ENCODE peak calls at places on chromosomes 2 and 18, in five cellular contexts. L, H, N, W and D are unnamed samples.

GRCh38 chr18:77422974-77423373 is 173.3 kb downstream of the GALR1 start:
- DNase-seq in L (no peak), H (no peak), N (peak), W (no peak), D (no peak)

GRCh38 chr18:23142285-23142929 is 7.1 kb downstream of the CABLES1 start:
- DNase-seq in L (no peak), H (peak), N (no peak), W (no peak), D (no peak)

GRCh38 chr2:101125374-101125773 is 25.8 kb downstream of the TBC1D8 start:
- DNase-seq in L (no peak), H (peak), N (no peak), W (peak), D (peak)

GRCh38 chr2:85504434-85505261 is 34.3 kb upstream of the MAT2A start:
- DNase-seq in L (peak), H (peak), N (no peak), W (peak), D (peak)

GRCh38 chr18:42860011-42860410 is 255.5 kb downstream of the RIT2 start:
- DNase-seq in L (no peak), H (no peak), N (no peak), W (peak), D (peak)

GRCh38 chr2:168998609-168999211 is 32.4 kb downstream of the ABCB11 start:
- DNase-seq in L (peak), H (no peak), N (no peak), W (no peak), D (no peak)

GRCh38 chr18:8088626-8089025 is 520.6 kb upstream of the RAB12 start:
- DNase-seq in L (no peak), H (no peak), N (no peak), W (no peak), D (no peak)

GRCh38 chr2:215680605-215681598 is 245.0 kb upstream of the FN1 start:
- DNase-seq in L (no peak), H (peak), N (no peak), W (peak), D (peak)

GRCh38 chr18:8605974-8606373 is 3.3 kb upstream of the RAB12 start:
- DNase-seq in L (no peak), H (no peak), N (no peak), W (no peak), D (no peak)

GRCh38 chr2:46825958-46826897 is 89.4 kb downstream of the MCFD2 start:
- DNase-seq in L (no peak), H (peak), N (no peak), W (peak), D (peak)

GRCh38 chr2:86335865-86336321 is 1.5 kb downstream of the REEP1 start:
- DNase-seq in L (no peak), H (no peak), N (peak), W (no peak), D (no peak)

GRCh38 chr2:121237980-121238665 is 46.9 kb downstream of the TFCP2L1 start:
- DNase-seq in L (no peak), H (peak), N (no peak), W (peak), D (no peak)

GRCh38 chr18:54607213-54607934 is 16.3 kb downstream of the DYNAP start:
- DNase-seq in L (peak), H (peak), N (no peak), W (peak), D (peak)

GRCh38 chr2:170214309-170214902 is 36.5 kb downstream of the MYO3B start:
- DNase-seq in L (no peak), H (no peak), N (no peak), W (no peak), D (no peak)

GRCh38 chr2:172965433-172965832 is 110.2 kb upstream of the MAP3K20 start:
- DNase-seq in L (no peak), H (peak), N (no peak), W (no peak), D (peak)

GRCh38 chr2:26637811-26638310 is 3.3 kb downstream of the CIB4 start:
- DNase-seq in L (no peak), H (no peak), N (no peak), W (no peak), D (no peak)

GRCh38 chr2:62038980-62039771 is 133.7 kb downstream of the COMMD1 start:
- DNase-seq in L (no peak), H (peak), N (no peak), W (peak), D (peak)

GRCh38 chr2:160566717-160567116 is 73.1 kb upstream of the RBMS1 start:
- DNase-seq in L (no peak), H (peak), N (no peak), W (no peak), D (peak)

GRCh38 chr2:55482186-55482945 is 37.2 kb upstream of the CFAP36 start:
- DNase-seq in L (peak), H (peak), N (no peak), W (peak), D (peak)

GRCh38 chr2:132911726-132912724 is 242.0 kb upstream of the LYPD1 start:
- DNase-seq in L (no peak), H (peak), N (peak), W (peak), D (peak)

GRCh38 chr2:46007412-46007811 is 289.8 kb upstream of the EPAS1 start:
- DNase-seq in L (no peak), H (no peak), N (no peak), W (no peak), D (no peak)

GRCh38 chr2:55743583-55743982 is 49.9 kb upstream of the PNPT1 start:
- DNase-seq in L (no peak), H (peak), N (no peak), W (peak), D (peak)

GRCh38 chr2:233115761-233116160 is 55.6 kb downstream of the INPP5D start:
- DNase-seq in L (no peak), H (no peak), N (no peak), W (no peak), D (peak)

DNA sequence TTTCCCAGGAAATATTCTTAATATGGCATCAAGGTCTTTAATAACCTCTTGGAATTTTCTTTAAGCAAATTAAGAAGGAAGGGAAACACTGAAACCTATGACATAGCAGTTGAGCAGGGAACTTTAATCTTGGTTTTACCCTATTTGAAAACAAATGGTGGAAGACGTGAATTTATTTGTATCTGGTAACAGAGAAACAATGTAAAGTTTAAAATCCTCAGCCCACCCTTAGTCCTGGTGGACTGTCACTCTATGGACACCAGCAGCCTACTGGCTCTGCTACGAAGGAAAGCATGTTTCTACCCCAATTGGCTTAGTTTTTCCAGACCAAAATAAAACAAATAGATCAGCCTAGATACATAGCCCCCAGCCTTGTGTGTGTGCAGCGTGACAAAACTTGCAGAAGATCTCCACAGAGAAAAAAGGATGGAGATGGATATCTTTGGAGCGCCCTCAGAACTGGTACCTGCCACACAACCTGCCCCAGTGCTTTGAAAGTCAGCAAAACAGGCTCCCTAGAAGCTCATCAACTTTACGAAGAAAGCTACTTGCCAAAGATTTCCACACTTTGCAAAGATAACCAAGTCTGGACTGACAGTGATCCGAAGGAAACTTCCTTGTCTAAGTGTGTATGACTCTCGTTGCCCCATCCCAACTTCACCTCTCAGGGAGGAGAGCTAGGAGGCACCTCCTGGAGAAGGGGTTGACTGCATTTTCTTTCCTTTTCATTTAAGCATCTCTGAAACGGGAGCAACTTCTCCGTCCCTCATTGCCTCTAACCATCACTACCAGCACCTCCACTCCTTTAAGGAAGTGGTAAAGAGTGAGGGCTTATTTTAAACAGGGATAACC is 7.3 kb downstream of the ZEB2 start:
- DNase-seq in L (peak), H (peak), N (no peak), W (no peak), D (peak)
- TF ChIP-seq EZH2 in L (no peak), H (no peak), N (no peak), W (no peak), D (no peak)

GRCh38 chr2:220994841-220995240 is 577.3 kb downstream of the EPHA4 start:
- DNase-seq in L (no peak), H (no peak), N (no peak), W (peak), D (peak)
- TF ChIP-seq EZH2 in L (no peak), H (no peak), N (no peak), W (no peak), D (no peak)

DNA sequence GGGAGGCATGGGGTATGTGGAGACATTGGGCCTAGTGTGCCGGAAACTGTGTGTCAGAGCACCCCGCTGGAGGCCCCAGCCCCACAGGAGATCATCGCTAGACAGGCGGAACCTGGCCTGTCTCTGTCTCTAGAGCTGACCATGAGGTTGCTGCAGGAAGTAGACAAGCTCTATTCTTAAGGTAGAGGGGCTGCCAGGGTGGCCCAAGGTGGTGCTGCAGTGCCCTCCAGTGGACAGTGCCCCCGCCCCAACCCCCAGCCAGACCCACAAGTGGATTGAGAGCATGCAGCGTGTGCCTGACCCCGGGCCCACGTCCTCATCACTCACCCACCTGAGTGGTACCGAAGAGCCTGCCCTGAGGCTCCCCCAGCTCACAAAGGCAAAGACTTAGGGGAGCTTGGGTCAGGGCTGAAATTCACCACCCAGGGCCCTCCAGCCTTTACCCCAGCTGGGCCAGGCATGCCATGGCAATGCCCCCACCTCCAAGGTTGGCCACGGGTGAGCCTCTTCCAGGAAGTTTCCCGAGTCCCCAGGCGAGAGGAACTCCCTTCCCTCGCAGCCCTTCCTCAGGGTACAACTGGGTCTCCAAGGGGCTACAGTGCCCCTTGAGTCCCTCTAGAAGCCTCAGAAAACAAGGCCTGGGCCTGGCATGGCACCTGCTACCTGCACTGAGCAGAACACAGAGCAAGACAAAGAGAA is 155.0 kb downstream of the TTC32 start:
- DNase-seq in L (peak), H (peak), N (peak), W (no peak), D (peak)
- TF ChIP-seq EZH2 in L (no peak), H (no peak), N (no peak), W (no peak), D (no peak)

GRCh38 chr2:5673148-5673860 is 18.9 kb upstream of the SOX11 start:
- DNase-seq in L (no peak), H (no peak), N (peak), W (no peak), D (no peak)
- TF ChIP-seq EZH2 in L (no peak), H (no peak), N (peak), W (no peak), D (no peak)

GRCh38 chr2:236166157-236166780 is 1.9 kb downstream of the GBX2 start:
- DNase-seq in L (no peak), H (peak), N (peak), W (no peak), D (no peak)
- TF ChIP-seq EZH2 in L (no peak), H (peak), N (peak), W (peak), D (peak)

GRCh38 chr2:182866095-182866460 is 359 bp downstream of the FRZB start:
- DNase-seq in L (no peak), H (peak), N (peak), W (no peak), D (peak)

GRCh38 chr2:182868049-182868422 is 1.6 kb upstream of the FRZB start:
- DNase-seq in L (no peak), H (no peak), N (peak), W (no peak), D (no peak)

GRCh38 chr2:182867411-182868048 is 1.1 kb upstream of the FRZB start:
- DNase-seq in L (no peak), H (no peak), N (peak), W (no peak), D (no peak)

GRCh38 chr2:182868423-182868822 is 2.0 kb upstream of the FRZB start:
- DNase-seq in L (no peak), H (no peak), N (no peak), W (no peak), D (no peak)

GRCh38 chr2:182866461-182867369 is at the start of gene FRZB:
- DNase-seq in L (peak), H (peak), N (peak), W (peak), D (peak)
- TF ChIP-seq EZH2 in L (no peak), H (no peak), N (peak), W (no peak), D (no peak)

GRCh38 chr2:176129013-176129796 is at the start of gene HOXD8:
- DNase-seq in L (peak), H (peak), N (peak), W (peak), D (peak)
- TF ChIP-seq EZH2 in L (peak), H (no peak), N (peak), W (no peak), D (peak)

DNA sequence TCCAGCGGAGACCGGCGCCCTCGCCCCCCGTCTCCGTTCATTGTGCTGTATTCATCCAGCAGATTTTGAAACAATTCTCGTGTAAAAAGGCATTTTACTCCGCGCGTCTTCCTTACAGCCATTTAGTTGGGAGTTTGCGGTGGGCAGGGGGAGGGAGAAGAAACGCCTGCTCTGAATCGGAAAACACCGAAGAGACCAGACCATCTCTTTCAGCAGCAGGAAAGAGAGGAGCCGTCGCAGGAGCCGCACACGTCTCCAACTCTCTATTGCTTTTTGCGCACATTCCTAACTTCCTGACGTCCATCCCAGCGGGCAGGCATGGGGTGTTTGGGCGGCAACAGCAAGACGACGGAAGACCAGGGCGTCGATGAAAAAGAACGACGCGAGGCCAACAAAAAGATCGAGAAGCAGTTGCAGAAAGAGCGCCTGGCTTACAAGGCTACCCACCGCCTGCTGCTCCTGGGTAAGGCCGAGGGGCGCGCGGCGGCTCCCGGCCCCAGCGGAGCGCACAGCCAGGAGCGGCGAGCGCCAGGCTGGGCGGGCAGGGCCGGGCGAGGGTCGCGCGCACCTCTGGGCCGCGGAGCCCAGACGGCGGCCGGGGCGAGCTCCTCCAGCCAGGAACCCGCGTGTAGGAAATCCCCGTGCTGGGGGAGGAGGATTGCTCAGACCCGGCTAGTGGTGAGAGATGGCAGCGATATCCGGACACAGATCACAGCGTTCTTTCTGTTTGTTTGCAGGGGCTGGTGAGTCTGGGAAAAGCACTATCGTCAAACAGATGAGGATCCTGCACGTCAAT is 63.2 kb downstream of the GNAL start:
- DNase-seq in L (no peak), H (peak), N (peak), W (peak), D (peak)
- TF ChIP-seq EZH2 in L (peak), H (no peak), N (peak), W (peak), D (peak)

GRCh38 chr2:72916743-72917137 is 579 bp upstream of the EMX1 start:
- DNase-seq in L (no peak), H (no peak), N (peak), W (no peak), D (no peak)

GRCh38 chr2:72914226-72915075 is 2.9 kb upstream of the EMX1 start:
- DNase-seq in L (no peak), H (no peak), N (peak), W (no peak), D (no peak)

GRCh38 chr2:72917138-72917874 is at the start of gene EMX1:
- DNase-seq in L (no peak), H (peak), N (peak), W (no peak), D (no peak)

GRCh38 chr2:72915076-72915906 is 2.0 kb upstream of the EMX1 start:
- DNase-seq in L (no peak), H (no peak), N (peak), W (no peak), D (no peak)

GRCh38 chr2:72915907-72916742 is 1.2 kb upstream of the EMX1 start:
- DNase-seq in L (no peak), H (peak), N (peak), W (no peak), D (peak)
- TF ChIP-seq EZH2 in L (peak), H (peak), N (peak), W (no peak), D (no peak)

GRCh38 chr2:197322729-197323720 is 12.4 kb upstream of the ANKRD44 start:
- DNase-seq in L (no peak), H (no peak), N (no peak), W (no peak), D (no peak)
- TF ChIP-seq EZH2 in L (no peak), H (no peak), N (no peak), W (no peak), D (no peak)